ENCODE peak calls at places on chromosomes 6 and 20, in ten cellular contexts. B is breast epithelium; D is AG10803; C is PC-3; A is CD8-positive, alpha-beta T cell; Z is psoas muscle; P is H1; X is lower leg skin; G is AG04449; N is brain microvascular endothelial cell. F is an unnamed sample.

GRCh38 chr6:3919130-3919628 is 70.0 kb downstream of the FAM50B start:
- DNase-seq in N (no peak), X (peak), G (peak), C (no peak), Z (peak), B (no peak), D (peak), P (no peak), A (no peak), F (no peak)

GRCh38 chr20:34938466-34939163 is 17.0 kb downstream of the GSS start:
- DNase-seq in G (no peak), N (no peak), D (no peak), A (no peak), B (no peak), C (no peak), P (no peak), X (peak), Z (peak), F (no peak)

GRCh38 chr20:59772931-59773913 is 160.2 kb downstream of the SYCP2 start:
- DNase-seq in A (no peak), X (no peak), P (no peak), G (no peak), B (peak), Z (no peak), D (no peak), C (peak), N (no peak), F (no peak)

GRCh38 chr6:27837636-27838512 is 74.3 kb downstream of the OR2B2 start:
- DNase-seq in Z (peak), X (peak), P (peak), D (peak), N (peak), G (peak), C (peak), A (peak), B (peak), F (peak)

GRCh38 chr6:32622545-32623401 is 14.4 kb upstream of the HLA-DQA1 start:
- DNase-seq in B (no peak), Z (no peak), N (no peak), G (no peak), X (no peak), D (peak), A (peak), C (peak), P (no peak), F (no peak)

GRCh38 chr6:52515219-52515960 is 61.5 kb downstream of the TRAM2 start:
- DNase-seq in D (no peak), N (no peak), Z (no peak), X (no peak), B (no peak), C (no peak), A (no peak), G (no peak), P (no peak), F (no peak)

GRCh38 chr6:167501831-167502385 is 177.0 kb downstream of the TTLL2 start:
- DNase-seq in A (no peak), N (no peak), D (no peak), B (no peak), P (no peak), C (peak), Z (no peak), G (no peak), X (no peak), F (no peak)

GRCh38 chr6:132247381-132248159 is 153.7 kb downstream of the MOXD1 start:
- DNase-seq in A (no peak), B (no peak), N (no peak), G (no peak), Z (no peak), X (no peak), D (peak), P (no peak), C (no peak), F (no peak)

GRCh38 chr6:105600342-105601293 is 197.7 kb upstream of the PREP start:
- DNase-seq in P (no peak), D (peak), X (no peak), B (no peak), N (peak), A (no peak), G (no peak), C (peak), Z (no peak), F (no peak)

GRCh38 chr6:42505377-42505702 is 53.6 kb upstream of the TRERF1 start:
- DNase-seq in Z (no peak), B (no peak), X (no peak), C (peak), D (peak), N (peak), G (peak), A (no peak), P (no peak), F (no peak)

GRCh38 chr20:62190639-62191411 is 8.0 kb downstream of the MTG2 start:
- DNase-seq in C (no peak), Z (no peak), N (no peak), X (no peak), P (no peak), B (no peak), G (no peak), A (no peak), D (no peak), F (no peak)

GRCh38 chr6:44858998-44859397 is 469.1 kb upstream of the RUNX2 start:
- DNase-seq in P (no peak), G (no peak), D (peak), N (no peak), Z (no peak), A (no peak), X (no peak), C (no peak), B (no peak), F (no peak)
- TF ChIP-seq CTCF in P (no peak), G (no peak), D (no peak), N (no peak), Z (no peak), A (no peak), X (no peak), C (no peak), B (no peak), F (no peak)

GRCh38 chr6:116059713-116060571 is 749 bp downstream of the FRK start:
- DNase-seq in G (no peak), A (no peak), Z (no peak), B (no peak), N (no peak), P (no peak), C (peak), D (peak), X (no peak), F (no peak)
- H3K4me3 ChIP-seq in G (peak), A (no peak), Z (peak), B (peak), N (peak), P (no peak), C (peak), D (peak), X (peak), F (no peak)

GRCh38 chr6:34795836-34796425 is 4.0 kb downstream of the BLTP3A start:
- DNase-seq in D (peak), P (no peak), B (no peak), C (peak), G (no peak), N (peak), X (no peak), Z (no peak), A (no peak), F (no peak)

GRCh38 chr6:34793877-34794276 is 2.0 kb downstream of the BLTP3A start:
- DNase-seq in P (no peak), X (no peak), D (no peak), Z (no peak), N (no peak), B (no peak), G (no peak), A (no peak), C (no peak), F (no peak)

GRCh38 chr6:34792605-34793500 is 970 bp downstream of the BLTP3A start:
- DNase-seq in P (peak), N (peak), X (peak), A (peak), C (peak), Z (peak), G (no peak), B (no peak), D (peak), F (no peak)

GRCh38 chr6:34791164-34791841 is 580 bp upstream of the BLTP3A start:
- DNase-seq in C (peak), A (peak), Z (peak), X (peak), N (no peak), B (no peak), G (no peak), P (peak), D (peak), F (no peak)

GRCh38 chr6:34791842-34792604 is at the start of gene BLTP3A:
- DNase-seq in C (peak), P (peak), X (peak), A (peak), G (no peak), B (no peak), N (peak), D (peak), Z (peak), F (no peak)
- TF ChIP-seq CTCF in C (no peak), P (no peak), X (no peak), A (no peak), G (no peak), B (no peak), N (no peak), D (no peak), Z (no peak), F (no peak)

GRCh38 chr6:26366504-26366903 is 1.5 kb downstream of the BTN3A2 start:
- DNase-seq in P (no peak), N (no peak), C (no peak), G (no peak), Z (no peak), B (no peak), X (no peak), D (no peak), A (no peak), F (no peak)
- H3K4me3 ChIP-seq in P (no peak), N (no peak), C (no peak), G (no peak), Z (peak), B (no peak), X (no peak), D (no peak), A (peak), F (no peak)

GRCh38 chr6:29967379-29968010 is 25.2 kb downstream of the HLA-A start:
- DNase-seq in G (no peak), B (no peak), D (no peak), Z (no peak), C (peak), N (no peak), X (no peak), A (no peak), P (no peak), F (no peak)
- TF ChIP-seq CTCF in G (no peak), B (no peak), D (no peak), Z (peak), C (peak), N (no peak), X (no peak), A (no peak), P (no peak), F (no peak)

GRCh38 chr20:4593149-4593525 is 128.6 kb upstream of the PRND start:
- DNase-seq in N (no peak), D (no peak), G (no peak), Z (no peak), C (no peak), P (no peak), A (no peak), X (no peak), B (no peak), F (no peak)

GRCh38 chr20:4591975-4592315 is 129.8 kb upstream of the PRND start:
- DNase-seq in X (no peak), A (no peak), P (no peak), N (no peak), Z (no peak), C (no peak), G (no peak), D (no peak), B (no peak), F (no peak)

GRCh38 chr20:4597215-4597614 is 124.5 kb upstream of the PRND start:
- DNase-seq in D (no peak), A (no peak), G (no peak), N (no peak), B (no peak), C (no peak), P (no peak), X (no peak), Z (no peak), F (no peak)

GRCh38 chr20:4592316-4593148 is 129.2 kb upstream of the PRND start:
- DNase-seq in P (peak), N (no peak), A (peak), Z (peak), X (no peak), B (no peak), G (no peak), D (peak), C (peak), F (no peak)
- H3K4me3 ChIP-seq in P (peak), N (peak), A (peak), Z (peak), X (no peak), B (peak), G (peak), D (peak), C (peak), F (peak)